ENCODE peak calls at places on chromosomes 4 and X, in five cellular contexts. A is GM23248, Q is HepG2, P is K562, G is HCT116. B is an unnamed sample.

GRCh38 chr4:7973545-7973981 is 33.9 kb upstream of the AFAP1 start:
- DNase-seq in Q (no peak), P (no peak), G (no peak), A (peak; percentile 86), B (no peak)

GRCh38 chr4:114036426-114036825 is 57.0 kb upstream of the ARSJ start:
- DNase-seq in A (no peak), G (no peak), P (no peak), Q (no peak), B (no peak)

GRCh38 chr4:32499176-32499575 is 1779.0 kb downstream of the PCDH7 start:
- DNase-seq in Q (no peak), G (no peak), A (peak; percentile 42), P (no peak), B (no peak)

GRCh38 chrX:21749924-21750323 is 8.0 kb downstream of the SMPX start:
- DNase-seq in Q (no peak), P (no peak), G (no peak), A (no peak), B (no peak)

GRCh38 chr4:70704333-70705145 is 16.2 kb downstream of the UTP3 start:
- DNase-seq in P (peak; percentile 92), Q (peak; percentile 67), G (peak; percentile 42), A (peak; percentile 84), B (peak; percentile 85)

GRCh38 chr4:4981827-4982226 is 37.4 kb downstream of the CYTL1 start:
- DNase-seq in G (no peak), Q (no peak), P (no peak), A (no peak), B (no peak)

GRCh38 chr4:109947457-109947856 is 34.8 kb downstream of the EGF start:
- DNase-seq in Q (no peak), G (no peak), A (peak; percentile 40), P (no peak), B (no peak)

GRCh38 chrX:153794897-153795816 is 689 bp downstream of the SSR4 start:
- DNase-seq in Q (no peak), P (peak; percentile 32), G (no peak), A (peak; percentile 52), B (peak; percentile 14)

GRCh38 chr4:149280886-149281285 is 534.8 kb downstream of the IQCM start:
- DNase-seq in Q (no peak), P (no peak), G (no peak), A (no peak), B (no peak)

GRCh38 chr4:54659213-54660144 is 1.7 kb downstream of the KIT start:
- DNase-seq in P (peak; percentile 32), Q (no peak), A (no peak), G (no peak), B (no peak)

GRCh38 chr4:173281001-173281400 is 53.2 kb downstream of the HMGB2 start:
- DNase-seq in P (peak; percentile 42), G (no peak), A (no peak), Q (no peak), B (no peak)

GRCh38 chrX:103586314-103586646 is 965 bp downstream of the TCEAL4 start:
- DNase-seq in P (no peak), A (peak; percentile 37), Q (no peak), G (no peak), B (no peak)

GRCh38 chr4:52643846-52644245 is 15.3 kb downstream of the USP46 start:
- DNase-seq in P (no peak), Q (peak; percentile 34), G (peak; percentile 4), A (peak; percentile 77), B (no peak)

GRCh38 chr4:57249083-57249482 is 138.9 kb upstream of the IGFBP7 start:
- DNase-seq in Q (no peak), P (no peak), G (no peak), A (peak; percentile 70), B (no peak)

GRCh38 chr4:7861440-7861881 is 78.2 kb downstream of the AFAP1 start:
- DNase-seq in G (no peak), P (no peak), Q (no peak), A (peak; percentile 93), B (no peak)

GRCh38 chrX:72569786-72570185 is 2.9 kb downstream of the HDAC8 start:
- DNase-seq in P (no peak), A (peak; percentile 82), Q (no peak), G (no peak), B (no peak)

GRCh38 chr4:17260395-17260907 is 251.4 kb downstream of the QDPR start:
- DNase-seq in Q (no peak), G (no peak), A (no peak), P (peak; percentile 5), B (no peak)

GRCh38 chr4:18935956-18936355 is 914.4 kb upstream of the LCORL start:
- DNase-seq in P (no peak), Q (no peak), G (no peak), A (no peak), B (no peak)

GRCh38 chr4:6909970-6910339 is 329 bp downstream of the TBC1D14 start:
- DNase-seq in P (peak; percentile 54), Q (no peak), A (peak; percentile 60), G (no peak), B (no peak)

GRCh38 chr4:1974836-1975235 is 33.9 kb downstream of the NELFA start:
- DNase-seq in Q (no peak), P (no peak), G (no peak), A (no peak), B (no peak)

GRCh38 chrX:154517101-154517781 is 1.2 kb upstream of the FAM3A start:
- DNase-seq in A (no peak), P (no peak), G (no peak), Q (peak; percentile 67), B (no peak)

GRCh38 chr4:108834787-108835384 is 72.0 kb upstream of the ETNPPL start:
- DNase-seq in P (peak; percentile 44), A (peak; percentile 85), Q (peak; percentile 23), G (peak; percentile 4), B (peak; percentile 48)

GRCh38 chr4:146488495-146489174 is 33.1 kb downstream of the SLC10A7 start:
- DNase-seq in Q (no peak), A (no peak), G (no peak), P (no peak), B (no peak)

GRCh38 chr4:11446156-11446811 is 17.6 kb upstream of the HS3ST1 start:
- DNase-seq in A (no peak), Q (no peak), G (no peak), P (no peak), B (no peak)

GRCh38 chrX:3549442-3549875 is 164.0 kb downstream of the PRKX start:
- DNase-seq in G (no peak), A (peak; percentile 77), P (no peak), Q (no peak), B (no peak)

GRCh38 chrX:112849010-112849409 is 8.4 kb upstream of the AMOT start:
- DNase-seq in P (no peak), Q (no peak), G (no peak), A (peak; percentile 41), B (peak; percentile 29)

GRCh38 chr4:8374851-8375649 is 65.5 kb downstream of the ACOX3 start:
- DNase-seq in Q (no peak), P (no peak), A (no peak), G (no peak), B (no peak)

GRCh38 chrX:123988423-123989116 is 27.1 kb downstream of the STAG2 start:
- DNase-seq in A (no peak), Q (no peak), P (peak; percentile 69), G (no peak), B (no peak)

GRCh38 chr4:13483142-13484044 is 747 bp downstream of the RAB28 start:
- DNase-seq in P (peak; percentile 60), A (peak; percentile 91), G (peak; percentile 10), Q (peak; percentile 13), B (peak; percentile 24)

GRCh38 chrX:119758682-119759332 is 419 bp downstream of the SOWAHD start:
- DNase-seq in A (peak; percentile 38), Q (no peak), P (peak; percentile 29), G (no peak), B (no peak)

GRCh38 chrX:140815868-140816267 is 106.3 kb downstream of the LINC00632 start:
- DNase-seq in P (no peak), A (peak; percentile 54), G (no peak), Q (no peak), B (no peak)

GRCh38 chr4:42151568-42152506 is 618 bp downstream of the BEND4 start:
- DNase-seq in A (peak; percentile 13), Q (no peak), G (no peak), P (no peak), B (peak; percentile 91)

GRCh38 chrX:29555465-29556091 is 659.8 kb upstream of the MAGEB2 start:
- DNase-seq in P (no peak), A (no peak), G (no peak), Q (no peak), B (peak; percentile 2)

GRCh38 chrX:112687189-112687691 is 7.5 kb upstream of the LHFPL1 start:
- DNase-seq in A (peak; percentile 74), G (no peak), P (no peak), Q (no peak), B (no peak)

GRCh38 chr4:39114436-39114835 is 52.4 kb downstream of the KLHL5 start:
- DNase-seq in P (no peak), Q (no peak), G (no peak), A (no peak), B (no peak)
- H4K20me1 ChIP-seq in P (no peaks in the 10 kb centered on the region), Q (no peaks in the 10 kb centered on the region), G (no peaks in the 10 kb centered on the region), A (no peaks in the 10 kb centered on the region), B (no peaks in the 10 kb centered on the region)

DNA sequence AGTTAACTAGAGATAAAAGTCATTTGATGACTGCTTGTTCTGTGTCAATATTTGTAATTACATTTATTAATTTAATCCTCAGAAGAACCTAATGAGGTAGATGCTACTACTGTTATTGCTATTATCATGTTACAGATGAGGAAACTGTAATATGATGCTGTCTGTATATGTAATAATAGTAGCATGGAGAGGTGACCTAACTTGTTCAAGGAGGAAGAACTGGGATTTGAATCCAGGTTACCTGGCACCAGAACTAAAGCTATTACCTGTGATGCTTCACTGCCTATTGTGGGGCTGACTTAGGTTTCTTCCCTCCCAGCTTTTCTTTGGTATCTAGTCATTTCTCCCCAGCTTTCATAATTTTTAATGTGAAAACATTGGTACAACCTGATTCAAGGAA is 43.6 kb downstream of the RAPGEF2 start:
- DNase-seq in G (no peak), P (no peak), Q (no peak), A (no peak), B (no peak)
- H4K20me1 ChIP-seq in G (no peaks in the 10 kb centered on the region), P (no peaks in the 10 kb centered on the region), Q (no peaks in the 10 kb centered on the region), A (no peaks in the 10 kb centered on the region), B (no peaks in the 10 kb centered on the region)

GRCh38 chrX:7154040-7154597 is 6.2 kb upstream of the PUDP start:
- DNase-seq in P (no peak), G (no peak), A (no peak), Q (no peak), B (no peak)
- H4K20me1 ChIP-seq in P (no peaks in the 10 kb centered on the region), G (no peaks in the 10 kb centered on the region), A (no peaks in the 10 kb centered on the region), Q (no peaks in the 10 kb centered on the region), B (no peaks in the 10 kb centered on the region)

DNA sequence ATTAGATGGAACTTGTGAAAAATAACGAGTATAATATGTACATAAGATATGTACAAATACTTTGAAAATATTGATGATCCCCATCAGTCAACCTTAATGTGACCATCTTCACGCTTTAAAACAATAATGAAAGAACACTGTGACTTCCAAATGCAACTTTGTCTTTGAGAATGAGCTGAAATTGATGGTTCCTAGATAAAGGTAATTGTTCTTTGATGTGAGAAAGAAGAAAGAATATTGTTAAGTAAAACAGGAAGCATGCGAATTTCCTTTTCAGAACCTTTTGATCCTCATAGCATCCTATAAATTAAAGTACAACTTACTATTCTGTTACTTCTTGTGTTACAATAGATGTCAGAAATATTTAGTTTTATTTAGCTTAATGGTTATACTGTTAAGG is 22.2 kb downstream of the IL2 start:
- DNase-seq in Q (no peak), G (no peak), P (no peak), A (no peak), B (no peak)
- H4K20me1 ChIP-seq in Q (no peaks in the 10 kb centered on the region), G (no peaks in the 10 kb centered on the region), P (no peaks in the 10 kb centered on the region), A (no peaks in the 10 kb centered on the region), B (no peaks in the 10 kb centered on the region)